ENCODE peak calls at places on chromosomes 4 and X, in eight cellular contexts. Y, V, N, T, X, J, K and O are unnamed samples.

GRCh38 chr4:152778656-152779512 is 646 bp downstream of the TIGD4 start:
- DNase-seq in K (no peak), T (peak), Y (peak), J (peak), V (no peak), N (peak), X (peak), O (peak)

GRCh38 chr4:25654031-25654970 is 1.4 kb upstream of the SLC34A2 start:
- DNase-seq in N (no peak), X (no peak), T (no peak), V (peak), Y (peak), K (no peak), J (no peak), O (peak)

GRCh38 chr4:24915121-24915922 is 2.5 kb upstream of the CCDC149 start:
- DNase-seq in Y (no peak), T (peak), X (no peak), N (no peak), J (no peak), K (no peak), V (no peak), O (no peak)

GRCh38 chrX:151958101-151958500 is 16.4 kb downstream of the GABRE start:
- DNase-seq in T (no peak), X (no peak), N (no peak), Y (no peak), V (no peak), J (no peak), K (no peak), O (no peak)

GRCh38 chr4:3322059-3322550 is 29.3 kb downstream of the RGS12 start:
- DNase-seq in Y (no peak), J (no peak), T (no peak), V (no peak), N (no peak), K (no peak), X (no peak), O (peak)

GRCh38 chr4:169818063-169818679 is 60.4 kb upstream of the HPF1 start:
- DNase-seq in Y (no peak), X (no peak), T (no peak), N (no peak), J (no peak), V (no peak), K (no peak), O (no peak)

GRCh38 chr4:108846568-108846967 is 83.7 kb upstream of the ETNPPL start:
- DNase-seq in T (no peak), J (no peak), X (no peak), K (no peak), V (no peak), N (no peak), Y (no peak), O (no peak)

GRCh38 chr4:128155231-128155855 is 94.2 kb downstream of the LARP1B start:
- DNase-seq in J (no peak), K (no peak), T (no peak), Y (no peak), V (no peak), N (no peak), X (no peak), O (no peak)

GRCh38 chr4:876780-877179 is 50.9 kb upstream of the CPLX1 start:
- DNase-seq in N (no peak), J (no peak), K (no peak), V (no peak), T (no peak), X (no peak), Y (no peak), O (no peak)

GRCh38 chr4:76545161-76545884 is 110.3 kb downstream of the SHROOM3 start:
- DNase-seq in Y (peak), K (no peak), N (no peak), T (peak), V (no peak), X (no peak), J (no peak), O (peak)

GRCh38 chr4:100379583-100380105 is 138.2 kb downstream of the EMCN start:
- DNase-seq in Y (peak), T (no peak), X (no peak), N (no peak), K (no peak), V (no peak), J (no peak), O (no peak)

GRCh38 chrX:67543818-67544217 is at the start of gene AR:
- DNase-seq in T (no peak), J (no peak), X (no peak), V (peak), N (no peak), K (peak), Y (peak), O (peak)

GRCh38 chr4:83267121-83267834 is 17.3 kb downstream of the COQ2 start:
- DNase-seq in J (no peak), Y (peak), X (no peak), K (no peak), N (no peak), T (peak), V (no peak), O (peak)

GRCh38 chr4:153532227-153532626 is 66.1 kb downstream of the TMEM131L start:
- DNase-seq in Y (no peak), V (no peak), K (no peak), T (no peak), J (no peak), X (no peak), N (no peak), O (no peak)